ENCODE peak calls at places on chromosomes 2 and 18, in four cellular contexts. One of them, this sample, is unnamed.

GRCh38 chr2:182324665-182325064 is 102.2 kb downstream of the PDE1A start:
- DNase-seq in RWPE1: no peak
- DNase-seq in NB4: no peak
- DNase-seq in adrenal gland: no peak
- DNase-seq in this sample: no peak

GRCh38 chr2:233449921-233450853 is 95.9 kb downstream of the DGKD start:
- DNase-seq in RWPE1: no peak
- DNase-seq in NB4: no peak
- DNase-seq in adrenal gland: no peak
- DNase-seq in this sample: no peak

GRCh38 chr2:202064206-202064880 is 8.7 kb upstream of the KIAA2012 start:
- DNase-seq in RWPE1: no peak
- DNase-seq in NB4: peak; percentile 16
- DNase-seq in adrenal gland: no peak
- DNase-seq in this sample: no peak

GRCh38 chr2:109722026-109722425 is 72.1 kb upstream of the RGPD5 start:
- DNase-seq in RWPE1: no peak
- DNase-seq in NB4: no peak
- DNase-seq in adrenal gland: peak; percentile 16
- DNase-seq in this sample: no peak

GRCh38 chr2:85355521-85355920 is 952 bp downstream of the ELMOD3 start:
- DNase-seq in RWPE1: no peak
- DNase-seq in NB4: no peak
- DNase-seq in adrenal gland: no peak
- DNase-seq in this sample: no peak

GRCh38 chr18:616380-616995 is 19.7 kb downstream of the CLUL1 start:
- DNase-seq in RWPE1: peak; percentile 41
- DNase-seq in NB4: peak; percentile 48
- DNase-seq in adrenal gland: no peak
- DNase-seq in this sample: no peak

GRCh38 chr2:29374823-29375222 is 259.6 kb downstream of the CLIP4 start:
- DNase-seq in RWPE1: no peak
- DNase-seq in NB4: no peak
- DNase-seq in adrenal gland: no peak
- DNase-seq in this sample: no peak

GRCh38 chr18:79582978-79583377 is 96.6 kb upstream of the CTDP1 start:
- DNase-seq in RWPE1: no peak
- DNase-seq in NB4: no peak
- DNase-seq in adrenal gland: no peak
- DNase-seq in this sample: no peak

GRCh38 chr2:64105676-64106461 is 38.4 kb downstream of the PELI1 start:
- DNase-seq in RWPE1: no peak
- DNase-seq in NB4: peak; percentile 32
- DNase-seq in adrenal gland: no peak
- DNase-seq in this sample: no peak

GRCh38 chr2:50658883-50659282 is 373.0 kb downstream of the NRXN1 start:
- DNase-seq in RWPE1: peak; percentile 36
- DNase-seq in NB4: no peak
- DNase-seq in adrenal gland: no peak
- DNase-seq in this sample: no peak

GRCh38 chr2:47559079-47559684 is 156.2 kb downstream of the MSH2 start:
- DNase-seq in RWPE1: peak; percentile 43
- DNase-seq in NB4: no peak
- DNase-seq in adrenal gland: no peak
- DNase-seq in this sample: no peak

GRCh38 chr2:9197916-9198315 is 8.7 kb upstream of the ASAP2 start:
- DNase-seq in RWPE1: no peak
- DNase-seq in NB4: no peak
- DNase-seq in adrenal gland: no peak
- DNase-seq in this sample: no peak

GRCh38 chr2:241984658-241985057 is 115.1 kb downstream of the RTP5 start:
- DNase-seq in RWPE1: no peak
- DNase-seq in NB4: no peak
- DNase-seq in adrenal gland: peak; percentile 7
- DNase-seq in this sample: no peak

DNA sequence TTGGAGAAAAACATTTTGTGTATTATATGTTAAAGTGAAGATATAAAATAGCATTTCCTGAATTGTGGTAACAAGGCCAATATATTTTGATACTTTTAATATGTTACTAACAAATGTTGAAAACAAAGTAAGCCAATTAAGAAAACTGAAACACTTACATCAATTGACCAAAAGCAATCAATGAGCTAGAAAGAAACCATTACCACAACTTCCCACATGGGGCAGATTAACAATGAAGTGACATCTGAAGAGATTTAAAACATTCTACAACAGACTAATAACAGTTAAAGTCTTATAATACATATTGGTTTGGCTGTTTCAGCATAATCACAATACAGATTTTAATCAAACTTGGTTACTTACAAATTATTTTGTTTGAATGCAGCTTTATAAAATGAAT is 282.4 kb upstream of the NETO1 start:
- DNase-seq in RWPE1: no peak
- DNase-seq in NB4: no peak
- DNase-seq in adrenal gland: no peak
- DNase-seq in this sample: no peak
- TF ChIP-seq CTCF in RWPE1: no peak
- TF ChIP-seq CTCF in NB4: no peak
- TF ChIP-seq CTCF in adrenal gland: no peak
- TF ChIP-seq CTCF in this sample: no peak

GRCh38 chr2:70469435-70469834 is 84.2 kb downstream of the TGFA start:
- DNase-seq in RWPE1: no peak
- DNase-seq in NB4: peak; percentile 12
- DNase-seq in adrenal gland: no peak
- DNase-seq in this sample: no peak
- TF ChIP-seq CTCF in RWPE1: no peak
- TF ChIP-seq CTCF in NB4: peak; percentile 15
- TF ChIP-seq CTCF in adrenal gland: no peak
- TF ChIP-seq CTCF in this sample: no peak

DNA sequence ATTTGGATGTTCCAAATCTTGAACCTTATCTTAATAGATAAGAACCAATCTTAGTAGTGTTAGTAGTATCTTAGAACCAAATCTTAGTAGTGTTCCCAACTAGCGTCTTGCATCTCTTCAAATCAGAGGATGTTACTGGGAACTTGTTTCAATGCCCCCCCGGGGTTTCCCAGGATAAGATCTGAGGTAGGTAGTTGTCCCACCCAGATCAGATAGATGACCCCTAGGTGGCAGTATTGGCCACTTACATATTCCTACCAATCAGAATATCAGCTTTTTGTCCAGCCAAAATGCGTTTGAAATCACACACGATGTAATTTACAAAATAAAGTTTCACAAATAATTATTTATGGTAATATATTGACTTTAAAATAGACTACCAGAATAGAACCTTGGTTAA is 314.8 kb downstream of the MBD2 start:
- DNase-seq in RWPE1: no peak
- DNase-seq in NB4: peak; percentile 18
- DNase-seq in adrenal gland: no peak
- DNase-seq in this sample: no peak
- TF ChIP-seq CTCF in RWPE1: no peak
- TF ChIP-seq CTCF in NB4: no peak
- TF ChIP-seq CTCF in adrenal gland: peak; percentile 40
- TF ChIP-seq CTCF in this sample: no peak

GRCh38 chr2:227377461-227378351 is 1.4 kb downstream of the TM4SF20 start:
- DNase-seq in RWPE1: no peak
- DNase-seq in NB4: no peak
- DNase-seq in adrenal gland: no peak
- DNase-seq in this sample: no peak
- TF ChIP-seq CTCF in RWPE1: no peak
- TF ChIP-seq CTCF in NB4: no peak
- TF ChIP-seq CTCF in adrenal gland: no peak
- TF ChIP-seq CTCF in this sample: no peak

This sample was measured in activated B cell treated with CpG ODN at 0.5 μM for 24 hours.